ENCODE peak calls at places on chromosomes 1 and 21, in eight cellular contexts. One of them, this sample, is unnamed.

GRCh38 chr1:56755911-56756310 is 63.3 kb downstream of the FYB2 start:
- DNase-seq in GM20000: no peak
- DNase-seq in cardiac fibroblast: no peak
- DNase-seq in AG04449: no peak
- DNase-seq in activated B cell treated with CpG ODN at 0.5 μM for 24 hours: no peak
- DNase-seq in Peyer's patch: no peak
- DNase-seq in AG09309: no peak
- DNase-seq in GM10248: no peak
- DNase-seq in this sample: no peak

GRCh38 chr1:38746966-38747600 is 112.5 kb downstream of the RRAGC start:
- DNase-seq in Peyer's patch: no peak
- DNase-seq in GM20000: no peak
- DNase-seq in AG09309: no peak
- DNase-seq in GM10248: no peak
- DNase-seq in cardiac fibroblast: no peak
- DNase-seq in activated B cell treated with CpG ODN at 0.5 μM for 24 hours: no peak
- DNase-seq in AG04449: no peak
- DNase-seq in this sample: no peak

GRCh38 chr21:45979651-45980050 is 1.9 kb upstream of the COL6A1 start:
- DNase-seq in AG09309: no peak
- DNase-seq in GM20000: no peak
- DNase-seq in Peyer's patch: peak; percentile 45
- DNase-seq in AG04449: no peak
- DNase-seq in activated B cell treated with CpG ODN at 0.5 μM for 24 hours: no peak
- DNase-seq in GM10248: no peak
- DNase-seq in cardiac fibroblast: no peak
- DNase-seq in this sample: no peak

GRCh38 chr1:26694185-26694572 is 1.6 kb upstream of the ARID1A start:
- DNase-seq in GM20000: no peak
- DNase-seq in activated B cell treated with CpG ODN at 0.5 μM for 24 hours: no peak
- DNase-seq in Peyer's patch: no peak
- DNase-seq in AG09309: no peak
- DNase-seq in cardiac fibroblast: no peak
- DNase-seq in GM10248: no peak
- DNase-seq in AG04449: no peak
- DNase-seq in this sample: no peak

GRCh38 chr1:14924012-14924452 is 229.5 kb upstream of the TMEM51 start:
- DNase-seq in cardiac fibroblast: peak; percentile 30
- DNase-seq in AG09309: no peak
- DNase-seq in GM20000: peak; percentile 89
- DNase-seq in AG04449: no peak
- DNase-seq in GM10248: peak; percentile 74
- DNase-seq in activated B cell treated with CpG ODN at 0.5 μM for 24 hours: peak; percentile 23
- DNase-seq in Peyer's patch: peak; percentile 80
- DNase-seq in this sample: no peak

GRCh38 chr1:177170756-177171535 is at the start of gene BRINP2:
- DNase-seq in GM20000: no peak
- DNase-seq in cardiac fibroblast: peak; percentile 3
- DNase-seq in AG09309: no peak
- DNase-seq in activated B cell treated with CpG ODN at 0.5 μM for 24 hours: no peak
- DNase-seq in GM10248: no peak
- DNase-seq in AG04449: no peak
- DNase-seq in Peyer's patch: no peak
- DNase-seq in this sample: no peak

GRCh38 chr1:211468595-211468994 is 23.4 kb downstream of the RD3 start:
- DNase-seq in AG09309: no peak
- DNase-seq in GM10248: no peak
- DNase-seq in Peyer's patch: no peak
- DNase-seq in GM20000: peak; percentile 4
- DNase-seq in activated B cell treated with CpG ODN at 0.5 μM for 24 hours: no peak
- DNase-seq in AG04449: no peak
- DNase-seq in cardiac fibroblast: peak; percentile 21
- DNase-seq in this sample: no peak

GRCh38 chr1:162133566-162133965 is 64.1 kb downstream of the NOS1AP start:
- DNase-seq in GM10248: no peak
- DNase-seq in activated B cell treated with CpG ODN at 0.5 μM for 24 hours: no peak
- DNase-seq in AG04449: no peak
- DNase-seq in cardiac fibroblast: no peak
- DNase-seq in GM20000: no peak
- DNase-seq in Peyer's patch: no peak
- DNase-seq in AG09309: peak; percentile 39
- DNase-seq in this sample: no peak

GRCh38 chr1:64077281-64077940 is 126.0 kb upstream of the UBE2U start:
- DNase-seq in GM10248: no peak
- DNase-seq in Peyer's patch: no peak
- DNase-seq in AG09309: no peak
- DNase-seq in AG04449: no peak
- DNase-seq in activated B cell treated with CpG ODN at 0.5 μM for 24 hours: no peak
- DNase-seq in GM20000: no peak
- DNase-seq in cardiac fibroblast: peak; percentile 48
- DNase-seq in this sample: no peak

GRCh38 chr1:119147626-119148180 is 7.2 kb upstream of the WARS2 start:
- DNase-seq in GM20000: no peak
- DNase-seq in GM10248: no peak
- DNase-seq in AG09309: no peak
- DNase-seq in cardiac fibroblast: peak; percentile 11
- DNase-seq in AG04449: peak; percentile 17
- DNase-seq in Peyer's patch: no peak
- DNase-seq in activated B cell treated with CpG ODN at 0.5 μM for 24 hours: no peak
- DNase-seq in this sample: no peak

GRCh38 chr1:9629445-9630201 is 21.9 kb upstream of the PIK3CD start:
- DNase-seq in cardiac fibroblast: no peak
- DNase-seq in AG04449: no peak
- DNase-seq in GM10248: peak; percentile 82
- DNase-seq in Peyer's patch: peak; percentile 93
- DNase-seq in activated B cell treated with CpG ODN at 0.5 μM for 24 hours: peak; percentile 70
- DNase-seq in GM20000: peak; percentile 79
- DNase-seq in AG09309: no peak
- DNase-seq in this sample: no peak

GRCh38 chr1:14415396-14415795 is 183.1 kb upstream of the KAZN start:
- DNase-seq in Peyer's patch: no peak
- DNase-seq in GM10248: no peak
- DNase-seq in activated B cell treated with CpG ODN at 0.5 μM for 24 hours: no peak
- DNase-seq in GM20000: no peak
- DNase-seq in AG04449: no peak
- DNase-seq in cardiac fibroblast: no peak
- DNase-seq in AG09309: no peak
- DNase-seq in this sample: no peak

GRCh38 chr1:62144238-62144831 is 50.3 kb upstream of the L1TD1 start:
- DNase-seq in GM20000: peak; percentile 42
- DNase-seq in activated B cell treated with CpG ODN at 0.5 μM for 24 hours: no peak
- DNase-seq in cardiac fibroblast: peak; percentile 65
- DNase-seq in GM10248: peak; percentile 45
- DNase-seq in AG09309: peak; percentile 21
- DNase-seq in Peyer's patch: peak; percentile 60
- DNase-seq in AG04449: no peak
- DNase-seq in this sample: no peak

GRCh38 chr1:13749543-13750307 is 49.7 kb downstream of the PRDM2 start:
- DNase-seq in Peyer's patch: peak; percentile 85
- DNase-seq in cardiac fibroblast: peak; percentile 62
- DNase-seq in AG09309: no peak
- DNase-seq in activated B cell treated with CpG ODN at 0.5 μM for 24 hours: no peak
- DNase-seq in GM10248: no peak
- DNase-seq in AG04449: no peak
- DNase-seq in GM20000: no peak
- DNase-seq in this sample: no peak

GRCh38 chr1:173474097-173474779 is 2.9 kb upstream of the PRDX6 start:
- DNase-seq in GM10248: no peak
- DNase-seq in Peyer's patch: no peak
- DNase-seq in AG04449: no peak
- DNase-seq in cardiac fibroblast: no peak
- DNase-seq in GM20000: no peak
- DNase-seq in AG09309: no peak
- DNase-seq in activated B cell treated with CpG ODN at 0.5 μM for 24 hours: no peak
- DNase-seq in this sample: no peak

GRCh38 chr1:24591781-24592180 is 35.9 kb downstream of the NCMAP start:
- DNase-seq in GM20000: no peak
- DNase-seq in activated B cell treated with CpG ODN at 0.5 μM for 24 hours: no peak
- DNase-seq in AG09309: no peak
- DNase-seq in cardiac fibroblast: no peak
- DNase-seq in AG04449: no peak
- DNase-seq in Peyer's patch: peak; percentile 4
- DNase-seq in GM10248: no peak
- DNase-seq in this sample: no peak

GRCh38 chr1:225880210-225880584 is 2.0 kb downstream of the TMEM63A start:
- DNase-seq in GM20000: no peak
- DNase-seq in Peyer's patch: no peak
- DNase-seq in activated B cell treated with CpG ODN at 0.5 μM for 24 hours: no peak
- DNase-seq in AG09309: no peak
- DNase-seq in cardiac fibroblast: no peak
- DNase-seq in GM10248: no peak
- DNase-seq in AG04449: no peak
- DNase-seq in this sample: no peak

GRCh38 chr1:202280595-202280994 is 61.1 kb downstream of the UBE2T start:
- DNase-seq in AG09309: no peak
- DNase-seq in Peyer's patch: peak; percentile 25
- DNase-seq in GM20000: no peak
- DNase-seq in activated B cell treated with CpG ODN at 0.5 μM for 24 hours: no peak
- DNase-seq in AG04449: no peak
- DNase-seq in cardiac fibroblast: no peak
- DNase-seq in GM10248: no peak
- DNase-seq in this sample: no peak

GRCh38 chr1:14602131-14602530 is 3.6 kb downstream of the KAZN start:
- DNase-seq in AG04449: no peak
- DNase-seq in cardiac fibroblast: peak; percentile 2
- DNase-seq in activated B cell treated with CpG ODN at 0.5 μM for 24 hours: no peak
- DNase-seq in AG09309: no peak
- DNase-seq in GM20000: no peak
- DNase-seq in GM10248: no peak
- DNase-seq in Peyer's patch: peak; percentile 63
- DNase-seq in this sample: peak; percentile 52

GRCh38 chr1:112140743-112141142 is 151.3 kb upstream of the KCND3 start:
- DNase-seq in GM20000: no peak
- DNase-seq in AG09309: no peak
- DNase-seq in cardiac fibroblast: no peak
- DNase-seq in activated B cell treated with CpG ODN at 0.5 μM for 24 hours: no peak
- DNase-seq in Peyer's patch: no peak
- DNase-seq in GM10248: no peak
- DNase-seq in AG04449: no peak
- DNase-seq in this sample: no peak

GRCh38 chr1:37038079-37038702 is 3.9 kb upstream of the GRIK3 start:
- DNase-seq in activated B cell treated with CpG ODN at 0.5 μM for 24 hours: no peak
- DNase-seq in AG09309: no peak
- DNase-seq in Peyer's patch: no peak
- DNase-seq in AG04449: no peak
- DNase-seq in GM10248: no peak
- DNase-seq in GM20000: no peak
- DNase-seq in cardiac fibroblast: no peak
- DNase-seq in this sample: no peak

GRCh38 chr1:17545354-17545753 is 5.9 kb downstream of the ARHGEF10L start:
- DNase-seq in GM10248: no peak
- DNase-seq in AG04449: no peak
- DNase-seq in cardiac fibroblast: peak; percentile 77
- DNase-seq in Peyer's patch: no peak
- DNase-seq in GM20000: no peak
- DNase-seq in activated B cell treated with CpG ODN at 0.5 μM for 24 hours: no peak
- DNase-seq in AG09309: no peak
- DNase-seq in this sample: no peak

GRCh38 chr1:203668401-203668800 is 41.8 kb downstream of the ATP2B4 start:
- DNase-seq in Peyer's patch: no peak
- DNase-seq in GM20000: no peak
- DNase-seq in activated B cell treated with CpG ODN at 0.5 μM for 24 hours: no peak
- DNase-seq in AG04449: no peak
- DNase-seq in cardiac fibroblast: no peak
- DNase-seq in GM10248: no peak
- DNase-seq in AG09309: no peak
- DNase-seq in this sample: no peak

GRCh38 chr1:84135341-84135740 is 8.7 kb upstream of the PRKACB start:
- DNase-seq in Peyer's patch: no peak
- DNase-seq in AG09309: no peak
- DNase-seq in cardiac fibroblast: no peak
- DNase-seq in activated B cell treated with CpG ODN at 0.5 μM for 24 hours: no peak
- DNase-seq in GM10248: no peak
- DNase-seq in AG04449: no peak
- DNase-seq in GM20000: no peak
- DNase-seq in this sample: no peak

DNA sequence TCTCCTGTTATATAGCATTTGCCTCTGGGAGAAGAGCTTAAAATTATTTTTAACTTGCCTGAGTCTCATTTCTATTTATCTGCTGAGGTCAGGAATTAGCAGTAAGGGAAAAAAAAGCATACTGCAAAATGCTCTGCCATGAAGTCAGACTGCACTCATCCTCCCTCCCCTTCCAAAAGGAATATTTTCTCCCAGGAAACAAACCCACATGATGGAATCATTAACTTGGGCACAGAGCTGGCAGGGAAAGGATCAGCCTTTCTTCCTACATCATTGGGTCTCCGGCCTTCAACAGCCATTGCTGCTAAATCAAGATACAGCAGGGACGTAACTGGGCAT is 286.9 kb downstream of the HLX start:
- DNase-seq in AG09309: no peak
- DNase-seq in Peyer's patch: no peak
- DNase-seq in cardiac fibroblast: no peak
- DNase-seq in AG04449: no peak
- DNase-seq in activated B cell treated with CpG ODN at 0.5 μM for 24 hours: no peak
- DNase-seq in GM10248: no peak
- DNase-seq in GM20000: no peak
- DNase-seq in this sample: no peak
- TF ChIP-seq CTCF in AG09309: no peak
- TF ChIP-seq CTCF in Peyer's patch: no peak
- TF ChIP-seq CTCF in cardiac fibroblast: no peak
- TF ChIP-seq CTCF in AG04449: no peak
- TF ChIP-seq CTCF in activated B cell treated with CpG ODN at 0.5 μM for 24 hours: no peak
- TF ChIP-seq CTCF in GM10248: no peak
- TF ChIP-seq CTCF in GM20000: no peak
- TF ChIP-seq CTCF in this sample: no peak

GRCh38 chr1:232627645-232628334 is 2.1 kb downstream of the SIPA1L2 start:
- DNase-seq in GM20000: peak; percentile 21
- DNase-seq in activated B cell treated with CpG ODN at 0.5 μM for 24 hours: no peak
- DNase-seq in AG09309: no peak
- DNase-seq in GM10248: no peak
- DNase-seq in Peyer's patch: peak; percentile 57
- DNase-seq in AG04449: no peak
- DNase-seq in cardiac fibroblast: peak; percentile 42
- DNase-seq in this sample: no peak
- TF ChIP-seq CTCF in GM20000: no peak
- TF ChIP-seq CTCF in activated B cell treated with CpG ODN at 0.5 μM for 24 hours: no peak
- TF ChIP-seq CTCF in AG09309: peak; percentile 41
- TF ChIP-seq CTCF in GM10248: no peak
- TF ChIP-seq CTCF in Peyer's patch: peak; percentile 45
- TF ChIP-seq CTCF in AG04449: no peak
- TF ChIP-seq CTCF in cardiac fibroblast: peak; percentile 31
- TF ChIP-seq CTCF in this sample: peak; percentile 62

GRCh38 chr1:197686231-197686630 is 89.0 kb downstream of the DENND1B start:
- DNase-seq in Peyer's patch: no peak
- DNase-seq in AG09309: no peak
- DNase-seq in GM20000: no peak
- DNase-seq in GM10248: no peak
- DNase-seq in activated B cell treated with CpG ODN at 0.5 μM for 24 hours: no peak
- DNase-seq in cardiac fibroblast: no peak
- DNase-seq in AG04449: no peak
- DNase-seq in this sample: no peak
- TF ChIP-seq CTCF in Peyer's patch: no peak
- TF ChIP-seq CTCF in AG09309: no peak
- TF ChIP-seq CTCF in GM20000: no peak
- TF ChIP-seq CTCF in GM10248: no peak
- TF ChIP-seq CTCF in activated B cell treated with CpG ODN at 0.5 μM for 24 hours: no peak
- TF ChIP-seq CTCF in cardiac fibroblast: no peak
- TF ChIP-seq CTCF in AG04449: no peak
- TF ChIP-seq CTCF in this sample: no peak

DNA sequence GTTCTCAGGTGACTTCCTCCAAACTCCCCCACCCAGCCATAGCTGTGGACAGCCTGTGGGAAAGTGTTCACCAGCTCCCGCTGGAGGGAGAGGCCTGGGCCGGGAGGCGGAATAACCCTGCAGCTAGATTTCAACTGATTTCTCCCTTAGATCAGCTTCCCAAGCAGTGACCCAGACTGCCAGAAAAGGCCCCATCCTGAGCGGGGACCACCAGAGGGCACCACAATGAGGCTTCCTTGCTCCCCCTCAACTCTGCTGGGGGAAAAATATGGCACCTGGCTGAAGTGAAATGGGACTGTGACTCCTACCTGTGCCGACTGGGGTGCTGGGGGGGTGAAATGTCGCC is 50.8 kb downstream of the RHBG start:
- DNase-seq in cardiac fibroblast: no peak
- DNase-seq in GM10248: peak; percentile 68
- DNase-seq in Peyer's patch: peak; percentile 62
- DNase-seq in GM20000: peak; percentile 75
- DNase-seq in AG04449: no peak
- DNase-seq in AG09309: no peak
- DNase-seq in activated B cell treated with CpG ODN at 0.5 μM for 24 hours: peak; percentile 33
- DNase-seq in this sample: no peak
- TF ChIP-seq CTCF in cardiac fibroblast: no peak
- TF ChIP-seq CTCF in GM10248: peak; percentile 49
- TF ChIP-seq CTCF in Peyer's patch: peak; percentile 32
- TF ChIP-seq CTCF in GM20000: peak; percentile 45
- TF ChIP-seq CTCF in AG04449: no peak
- TF ChIP-seq CTCF in AG09309: no peak
- TF ChIP-seq CTCF in activated B cell treated with CpG ODN at 0.5 μM for 24 hours: no peak
- TF ChIP-seq CTCF in this sample: peak; percentile 20

This sample was measured in epithelial cell of proximal tubule.